ENCODE peak calls at places on chromosome 21, in ten cellular contexts. L, V, B, Y, P, E, U, R, T and A are unnamed samples.

GRCh38 chr21:39137248-39138186 is 45.7 kb downstream of the PSMG1 start:
- DNase-seq in B (peak), T (no peak), P (peak), Y (peak), R (no peak), E (no peak), U (peak), V (no peak), L (no peak), A (no peak)

GRCh38 chr21:31455506-31455905 is 111.4 kb upstream of the TIAM1 start:
- DNase-seq in E (no peak), V (no peak), L (no peak), Y (no peak), R (no peak), B (no peak), T (no peak), P (no peak), U (no peak), A (no peak)

GRCh38 chr21:34813266-34813886 is 144.6 kb downstream of the CLIC6 start:
- DNase-seq in T (no peak), R (no peak), P (no peak), B (no peak), U (peak), E (no peak), V (no peak), L (no peak), Y (no peak), A (no peak)

GRCh38 chr21:36059823-36060158 is 535 bp downstream of the SETD4 start:
- DNase-seq in U (peak), E (no peak), T (peak), L (peak), R (peak), V (peak), P (peak), Y (peak), B (no peak), A (no peak)

GRCh38 chr21:25638634-25639166 is 358 bp upstream of the JAM2 start:
- DNase-seq in R (no peak), P (no peak), E (no peak), Y (no peak), V (no peak), L (no peak), T (no peak), U (peak), B (no peak), A (no peak)

GRCh38 chr21:31894441-31894840 is 21.6 kb downstream of the HUNK start:
- DNase-seq in V (no peak), L (no peak), U (no peak), P (no peak), B (no peak), E (no peak), R (no peak), T (peak), Y (peak), A (no peak)

GRCh38 chr21:44703731-44704635 is 7.0 kb downstream of the KRTAP10-12 start:
- DNase-seq in P (no peak), V (no peak), L (no peak), U (no peak), Y (peak), R (no peak), B (peak), T (no peak), E (no peak), A (no peak)

GRCh38 chr21:35400233-35400939 is 351.3 kb upstream of the RUNX1 start:
- DNase-seq in E (peak), V (no peak), L (no peak), Y (peak), B (no peak), P (peak), R (peak), T (peak), U (peak), A (peak)

GRCh38 chr21:43881283-43881682 is 16.3 kb downstream of the AGPAT3 start:
- DNase-seq in B (no peak), L (no peak), P (no peak), U (no peak), Y (no peak), T (no peak), V (no peak), R (no peak), E (no peak), A (no peak)

GRCh38 chr21:35291963-35292627 is 243.0 kb upstream of the RUNX1 start:
- DNase-seq in V (no peak), R (no peak), B (no peak), L (no peak), E (no peak), U (no peak), T (no peak), P (no peak), Y (no peak), A (no peak)

GRCh38 chr21:46354518-46354917 is 30.6 kb downstream of the PCNT start:
- DNase-seq in B (no peak), R (no peak), T (no peak), L (no peak), U (no peak), V (no peak), Y (no peak), P (no peak), E (no peak), A (no peak)

GRCh38 chr21:34268493-34268892 is 95.3 kb upstream of the KCNE2 start:
- DNase-seq in B (no peak), Y (no peak), V (no peak), R (no peak), P (no peak), E (no peak), U (no peak), L (no peak), T (no peak), A (no peak)

GRCh38 chr21:45072963-45073300 is 1.4 kb upstream of the ADARB1 start:
- DNase-seq in B (no peak), P (no peak), Y (no peak), L (no peak), T (no peak), E (no peak), V (no peak), U (no peak), R (no peak), A (no peak)

GRCh38 chr21:44013380-44014088 is 1.4 kb downstream of the TRAPPC10 start:
- DNase-seq in V (peak), E (no peak), L (no peak), T (no peak), U (peak), R (peak), P (peak), Y (peak), B (no peak), A (no peak)

GRCh38 chr21:43934116-43934515 is 69.1 kb downstream of the AGPAT3 start:
- DNase-seq in E (no peak), L (no peak), P (no peak), U (no peak), Y (no peak), B (no peak), V (no peak), R (no peak), T (no peak), A (no peak)

GRCh38 chr21:38965910-38966504 is 160.3 kb downstream of the ETS2 start:
- DNase-seq in B (no peak), E (no peak), Y (peak), V (no peak), L (no peak), T (peak), P (peak), R (peak), U (no peak), A (no peak)

GRCh38 chr21:28063241-28063640 is 929.4 kb downstream of the LTN1 start:
- DNase-seq in B (no peak), R (no peak), U (no peak), Y (no peak), L (no peak), T (no peak), P (no peak), E (no peak), V (no peak), A (no peak)

GRCh38 chr21:24594082-24594481 is 1013.2 kb downstream of the MRPL39 start:
- DNase-seq in B (no peak), V (no peak), E (no peak), P (no peak), Y (no peak), T (no peak), L (no peak), R (no peak), U (no peak), A (no peak)

GRCh38 chr21:44869860-44870747 is 3.4 kb downstream of the PTTG1IP start:
- DNase-seq in E (peak), P (peak), V (no peak), B (peak), T (peak), L (peak), Y (no peak), U (peak), R (peak), A (no peak)

GRCh38 chr21:44427241-44428120 is 27.8 kb upstream of the LRRC3 start:
- DNase-seq in T (no peak), E (no peak), P (no peak), R (no peak), B (no peak), Y (no peak), V (no peak), U (no peak), L (peak), A (no peak)

GRCh38 chr21:23874271-23874670 is 1733.0 kb downstream of the MRPL39 start:
- DNase-seq in B (no peak), U (no peak), P (no peak), E (no peak), V (no peak), Y (no peak), L (no peak), T (no peak), R (no peak), A (no peak)

GRCh38 chr21:45299864-45300785 is 12.4 kb upstream of the POFUT2 start:
- DNase-seq in V (no peak), T (peak), L (peak), B (peak), R (no peak), E (no peak), P (no peak), U (no peak), Y (no peak), A (no peak)

GRCh38 chr21:35254006-35254751 is 205.1 kb upstream of the RUNX1 start:
- DNase-seq in R (peak), V (no peak), B (no peak), U (peak), L (no peak), P (peak), E (no peak), T (no peak), Y (no peak), A (no peak)

GRCh38 chr21:36210779-36211659 is 54.4 kb downstream of the DOP1B start:
- DNase-seq in B (no peak), V (no peak), R (no peak), T (no peak), E (no peak), L (no peak), P (no peak), Y (no peak), U (no peak), A (no peak)

GRCh38 chr21:31660134-31660565 is 657 bp downstream of the SOD1 start:
- DNase-seq in Y (no peak), T (no peak), B (peak), R (peak), U (no peak), P (peak), V (peak), E (no peak), L (no peak), A (no peak)

GRCh38 chr21:18913914-18914313 is 510.3 kb upstream of the TMPRSS15 start:
- DNase-seq in B (no peak), T (no peak), L (no peak), R (no peak), Y (no peak), V (no peak), E (no peak), U (no peak), P (no peak), A (no peak)

GRCh38 chr21:18908641-18909040 is 505.1 kb upstream of the TMPRSS15 start:
- DNase-seq in U (no peak), P (no peak), L (no peak), Y (no peak), B (no peak), E (no peak), T (no peak), R (no peak), V (no peak), A (no peak)

GRCh38 chr21:18917602-18918001 is 514.0 kb upstream of the TMPRSS15 start:
- DNase-seq in B (no peak), U (no peak), E (no peak), Y (no peak), V (no peak), L (no peak), T (no peak), P (no peak), R (no peak), A (no peak)

GRCh38 chr21:18914570-18914969 is 511.0 kb upstream of the TMPRSS15 start:
- DNase-seq in B (no peak), E (no peak), V (no peak), U (no peak), P (no peak), Y (no peak), T (no peak), L (no peak), R (no peak), A (no peak)
- TF ChIP-seq CTCF in B (no peak), E (no peak), V (no peak), U (no peak), P (no peak), Y (no peak), T (no peak), L (no peak), R (no peak), A (no peak)

GRCh38 chr21:42164064-42164789 is 54.7 kb upstream of the ABCG1 start:
- DNase-seq in B (peak), P (peak), Y (peak), T (peak), V (peak), R (peak), E (peak), L (peak), U (no peak), A (no peak)
- TF ChIP-seq CTCF in B (no peak), P (peak), Y (no peak), T (peak), V (peak), R (peak), E (peak), L (peak), U (no peak), A (no peak)

GRCh38 chr21:32946654-32947053 is 79.1 kb upstream of the OLIG2 start:
- DNase-seq in V (no peak), E (no peak), L (no peak), U (no peak), R (no peak), Y (no peak), P (no peak), B (no peak), T (no peak), A (no peak)

GRCh38 chr21:32951041-32951440 is 74.7 kb upstream of the OLIG2 start:
- DNase-seq in L (no peak), T (no peak), R (no peak), E (no peak), Y (no peak), P (no peak), V (no peak), B (no peak), U (no peak), A (no peak)

GRCh38 chr21:32949701-32950100 is 76.0 kb upstream of the OLIG2 start:
- DNase-seq in L (no peak), R (no peak), Y (no peak), U (no peak), B (no peak), P (no peak), T (no peak), V (no peak), E (no peak), A (no peak)

DNA sequence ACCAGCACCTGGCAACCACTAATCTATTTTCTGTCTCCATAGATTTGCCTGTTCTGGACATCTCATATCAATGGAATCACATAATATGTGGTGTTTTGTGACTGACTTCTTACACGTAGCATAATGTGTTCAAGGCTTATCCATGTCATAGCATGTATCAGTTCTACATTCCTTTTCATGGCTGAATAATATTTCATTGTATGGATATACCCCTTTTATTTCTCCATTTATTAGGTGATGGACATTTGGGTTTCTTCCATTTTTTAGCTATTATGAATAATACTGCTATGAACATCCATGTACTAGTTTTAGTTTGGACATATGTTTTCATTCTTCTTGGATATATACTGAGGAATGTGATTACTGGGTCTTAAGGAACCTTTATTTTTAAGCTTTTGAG is 78.0 kb upstream of the OLIG2 start:
- DNase-seq in U (no peak), L (no peak), T (no peak), B (no peak), E (no peak), R (no peak), V (no peak), Y (no peak), P (no peak), A (no peak)
- TF ChIP-seq CTCF in U (no peak), L (no peak), T (no peak), B (no peak), E (no peak), R (no peak), V (no peak), Y (no peak), P (no peak), A (no peak)

DNA sequence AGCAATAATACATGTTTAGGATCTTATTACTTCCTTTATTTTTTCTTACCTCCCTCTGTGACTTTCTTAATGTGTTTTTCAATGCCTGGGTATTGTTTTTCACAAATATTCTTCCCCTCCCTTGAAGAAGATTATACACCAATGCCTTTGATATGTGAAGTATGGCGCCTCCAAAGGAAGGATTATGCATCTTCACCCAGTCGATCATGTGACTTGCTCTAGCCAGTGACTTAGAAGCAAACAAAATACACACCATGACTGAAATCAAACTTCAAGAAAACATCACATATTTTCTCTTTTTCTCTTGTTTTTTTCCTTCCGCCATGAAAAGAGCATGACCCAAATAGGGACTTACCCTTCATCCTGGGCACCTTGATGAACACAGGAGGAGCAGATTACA is 297.1 kb downstream of the NCAM2 start:
- DNase-seq in R (no peak), B (no peak), U (no peak), Y (no peak), P (no peak), T (no peak), E (no peak), L (no peak), V (no peak), A (no peak)
- TF ChIP-seq CTCF in R (no peak), B (no peak), U (no peak), Y (peak), P (no peak), T (no peak), E (no peak), L (no peak), V (no peak), A (no peak)

DNA sequence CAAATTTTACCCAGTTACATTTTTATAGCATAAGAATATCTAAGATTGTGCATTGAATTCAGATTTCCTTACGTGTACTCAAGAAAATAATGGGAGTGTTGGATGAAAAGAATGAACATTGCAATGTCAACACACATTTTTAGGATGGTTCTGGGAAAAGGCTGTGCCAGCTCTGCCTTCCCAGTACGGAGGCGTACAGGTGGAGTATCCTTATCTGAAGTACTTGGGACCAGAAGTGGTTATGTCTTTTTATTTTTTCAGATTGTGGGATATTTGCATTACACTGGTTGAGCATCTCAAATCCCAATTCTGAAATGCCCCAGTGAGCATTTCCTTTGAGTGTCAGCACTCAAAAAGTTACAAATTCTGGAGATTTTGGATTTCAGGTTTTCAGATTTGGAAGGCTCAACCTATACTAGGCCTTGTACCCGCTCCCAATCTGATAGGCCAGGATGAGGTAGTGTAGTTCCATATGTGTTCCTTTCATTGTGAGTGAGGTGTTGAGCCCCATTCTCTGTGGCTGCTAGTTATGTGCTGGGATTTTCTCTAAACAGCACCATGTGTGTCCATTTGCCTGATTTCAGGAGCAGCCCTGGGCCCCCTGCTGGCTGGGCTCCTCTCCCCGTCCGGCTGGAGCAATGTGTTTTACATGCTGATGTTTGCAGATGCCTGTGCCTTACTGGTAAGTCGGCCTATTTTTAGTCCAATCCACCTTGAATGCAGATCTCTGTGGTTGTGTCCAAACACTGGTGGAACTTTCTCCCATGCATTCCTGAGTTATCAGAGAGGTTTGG is 60.8 kb downstream of the SLC37A1 start:
- DNase-seq in B (peak), P (no peak), V (peak), T (peak), E (no peak), L (peak), R (peak), Y (peak), U (no peak), A (no peak)
- TF ChIP-seq CTCF in B (no peak), P (peak), V (peak), T (no peak), E (peak), L (no peak), R (no peak), Y (peak), U (peak), A (no peak)

DNA sequence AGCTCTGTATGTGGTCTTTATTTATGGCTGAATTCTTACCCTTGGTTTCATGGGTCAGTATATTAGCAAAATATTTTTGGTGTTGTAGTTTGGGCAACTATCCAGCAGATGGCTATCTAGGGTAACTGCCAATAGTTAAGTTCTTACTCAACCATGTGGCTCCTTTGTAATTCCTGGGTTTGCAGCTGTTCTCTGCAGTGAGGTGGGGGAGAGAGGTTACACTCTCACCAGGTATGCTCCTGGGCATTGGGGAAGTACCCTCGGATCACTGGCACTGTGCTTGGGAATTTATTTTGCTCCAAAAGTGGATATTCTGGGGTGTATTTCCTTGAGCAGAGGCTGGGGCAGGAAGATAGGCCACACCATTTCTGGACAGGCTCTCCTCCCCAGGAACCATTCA is 436.7 kb upstream of the TMPRSS15 start:
- DNase-seq in V (no peak), E (peak), Y (peak), U (no peak), B (no peak), T (no peak), L (no peak), P (peak), R (no peak), A (no peak)
- TF ChIP-seq CTCF in V (peak), E (no peak), Y (peak), U (no peak), B (no peak), T (no peak), L (no peak), P (no peak), R (peak), A (no peak)

GRCh38 chr21:15508554-15508953 is 221.2 kb upstream of the USP25 start:
- DNase-seq in P (no peak), E (no peak), L (no peak), Y (no peak), U (no peak), V (no peak), R (no peak), B (no peak), T (no peak), A (no peak)
- TF ChIP-seq CTCF in P (no peak), E (no peak), L (no peak), Y (no peak), U (no peak), V (no peak), R (no peak), B (no peak), T (no peak), A (no peak)

GRCh38 chr21:37642493-37642892 is 273.8 kb downstream of the KCNJ6 start:
- DNase-seq in B (no peak), V (no peak), P (peak), E (peak), Y (no peak), T (peak), U (no peak), L (no peak), R (no peak), A (no peak)
- TF ChIP-seq CTCF in B (no peak), V (no peak), P (peak), E (peak), Y (peak), T (peak), U (no peak), L (no peak), R (no peak), A (no peak)